ENCODE peak calls at places on chromosomes 11 and 22, in eight cellular contexts. One of them, this sample, is unnamed.

GRCh38 chr11:31236052-31236652 is 133.4 kb downstream of the DCDC1 start:
- DNase-seq in neuronal stem cell: no peak
- DNase-seq in head of caudate nucleus: no peak
- DNase-seq in SW 1271: no peak
- DNase-seq in nephron progenitor cell: no peak
- DNase-seq in memory B cell: no peak
- DNase-seq in EL: peak
- DNase-seq in stomach: no peak
- DNase-seq in this sample: no peak

GRCh38 chr11:17707833-17708232 is 11.5 kb upstream of the MYOD1 start:
- DNase-seq in neuronal stem cell: no peak
- DNase-seq in head of caudate nucleus: no peak
- DNase-seq in SW 1271: no peak
- DNase-seq in nephron progenitor cell: no peak
- DNase-seq in memory B cell: no peak
- DNase-seq in EL: no peak
- DNase-seq in stomach: no peak
- DNase-seq in this sample: no peak

GRCh38 chr11:3984896-3985295 is 109.7 kb upstream of the RRM1 start:
- DNase-seq in neuronal stem cell: peak
- DNase-seq in head of caudate nucleus: peak
- DNase-seq in SW 1271: no peak
- DNase-seq in nephron progenitor cell: no peak
- DNase-seq in memory B cell: peak
- DNase-seq in EL: no peak
- DNase-seq in stomach: no peak
- DNase-seq in this sample: no peak

GRCh38 chr22:31155425-31155824 is 4.6 kb upstream of the RNF185 start:
- DNase-seq in neuronal stem cell: no peak
- DNase-seq in head of caudate nucleus: no peak
- DNase-seq in SW 1271: no peak
- DNase-seq in nephron progenitor cell: no peak
- DNase-seq in memory B cell: no peak
- DNase-seq in EL: peak
- DNase-seq in stomach: no peak
- DNase-seq in this sample: no peak

GRCh38 chr11:65867284-65868071 is 5.1 kb downstream of the EFEMP2 start:
- DNase-seq in neuronal stem cell: peak
- DNase-seq in head of caudate nucleus: no peak
- DNase-seq in SW 1271: no peak
- DNase-seq in nephron progenitor cell: peak
- DNase-seq in memory B cell: no peak
- DNase-seq in EL: no peak
- DNase-seq in stomach: no peak
- DNase-seq in this sample: no peak

GRCh38 chr22:20000246-20001081 is 16.2 kb downstream of the ARVCF start:
- DNase-seq in neuronal stem cell: no peak
- DNase-seq in head of caudate nucleus: peak
- DNase-seq in SW 1271: no peak
- DNase-seq in nephron progenitor cell: no peak
- DNase-seq in memory B cell: no peak
- DNase-seq in EL: no peak
- DNase-seq in stomach: no peak
- DNase-seq in this sample: no peak

GRCh38 chr11:126440792-126441514 is 85.5 kb downstream of the ST3GAL4 start:
- DNase-seq in neuronal stem cell: peak
- DNase-seq in head of caudate nucleus: peak
- DNase-seq in SW 1271: peak
- DNase-seq in nephron progenitor cell: peak
- DNase-seq in memory B cell: peak
- DNase-seq in EL: peak
- DNase-seq in stomach: peak
- DNase-seq in this sample: peak

GRCh38 chr22:39800790-39801540 is 92.6 kb downstream of the ENTHD1 start:
- DNase-seq in neuronal stem cell: no peak
- DNase-seq in head of caudate nucleus: no peak
- DNase-seq in SW 1271: no peak
- DNase-seq in nephron progenitor cell: no peak
- DNase-seq in memory B cell: no peak
- DNase-seq in EL: no peak
- DNase-seq in stomach: no peak
- DNase-seq in this sample: no peak

GRCh38 chr11:123187670-123188507 is 7.2 kb downstream of the CLMP start:
- DNase-seq in neuronal stem cell: no peak
- DNase-seq in head of caudate nucleus: no peak
- DNase-seq in SW 1271: no peak
- DNase-seq in nephron progenitor cell: no peak
- DNase-seq in memory B cell: no peak
- DNase-seq in EL: peak
- DNase-seq in stomach: no peak
- DNase-seq in this sample: no peak